ENCODE peak calls at places on chromosomes 6 and 20, in eight cellular contexts. U is MCF 10A; N is HS-27A; C is stimulated activated naive CD8-positive, alpha-beta T cell treated with anti-CD3 and anti-CD28 coated beads, Interleukin-15, Interleukin-2, amounts not matched to agents 100 U/mL and 50 U/mL, for 24 hours; T is activated naive CD4-positive, alpha-beta T cell; J is endothelial cell; A is HCT116; D is AG04449. V is an unnamed sample.

GRCh38 chr20:49028684-49029083 is 17.4 kb upstream of the CSE1L start:
- DNase-seq in U (peak; percentile 20), A (no peak), C (no peak), J (no peak), N (no peak), D (no peak), T (no peak), V (no peak)

GRCh38 chr6:44158770-44159228 is at the start of gene CAPN11:
- DNase-seq in D (no peak), C (no peak), U (no peak), J (no peak), A (no peak), T (no peak), N (no peak), V (no peak)

GRCh38 chr6:128601060-128601459 is 80.7 kb upstream of the PTPRK start:
- DNase-seq in J (no peak), A (no peak), C (no peak), T (no peak), N (no peak), D (no peak), U (no peak), V (no peak)

GRCh38 chr20:61117725-61118124 is 134.3 kb upstream of the CDH4 start:
- DNase-seq in N (no peak), T (no peak), J (no peak), A (no peak), U (peak; percentile 36), D (peak; percentile 41), C (no peak), V (no peak)

GRCh38 chr20:40897177-40897700 is 131.4 kb upstream of the TOP1 start:
- DNase-seq in T (no peak), A (no peak), N (no peak), C (no peak), J (no peak), D (peak; percentile 1), U (no peak), V (no peak)

GRCh38 chr6:52304917-52305316 is 20.4 kb upstream of the MCM3 start:
- DNase-seq in C (no peak), A (no peak), J (no peak), T (no peak), D (peak; percentile 3), N (no peak), U (no peak), V (no peak)

GRCh38 chr6:152146385-152146784 is 338.9 kb downstream of the ESR1 start:
- DNase-seq in A (no peak), N (peak; percentile 53), U (no peak), T (no peak), J (no peak), C (no peak), D (peak; percentile 71), V (no peak)

GRCh38 chr6:66865771-66866170 is 1158.7 kb upstream of the EYS start:
- DNase-seq in T (no peak), C (no peak), A (no peak), J (no peak), N (no peak), U (no peak), D (no peak), V (no peak)

GRCh38 chr6:89432875-89433636 is at the start of gene ANKRD6:
- DNase-seq in T (peak; percentile 72), N (no peak), A (peak; percentile 28), U (peak; percentile 65), J (peak; percentile 95), C (peak; percentile 91), D (no peak), V (peak; percentile 26)

GRCh38 chr6:170134077-170135040 is 156.5 kb downstream of the DLL1 start:
- DNase-seq in D (no peak), N (no peak), A (no peak), J (no peak), C (no peak), T (no peak), U (no peak), V (no peak)

GRCh38 chr6:98957440-98957839 is 9.7 kb upstream of the FBXL4 start:
- DNase-seq in J (peak; percentile 15), D (peak; percentile 7), U (peak; percentile 79), N (peak; percentile 27), C (no peak), T (no peak), A (peak; percentile 33), V (no peak)

GRCh38 chr6:136396908-136397307 is 107.3 kb upstream of the BCLAF1 start:
- DNase-seq in U (no peak), D (no peak), T (no peak), N (no peak), C (no peak), J (no peak), A (no peak), V (no peak)

GRCh38 chr6:169724554-169725269 is 412 bp upstream of the PHF10 start:
- DNase-seq in J (peak; percentile 68), C (peak; percentile 80), N (no peak), T (peak; percentile 65), A (no peak), U (peak; percentile 32), D (no peak), V (no peak)

GRCh38 chr20:61424011-61424627 is 172.1 kb downstream of the CDH4 start:
- DNase-seq in D (no peak), T (no peak), U (no peak), A (no peak), J (no peak), N (no peak), C (no peak), V (no peak)

GRCh38 chr6:138509371-138509770 is 10.1 kb upstream of the NHSL1 start:
- DNase-seq in T (no peak), A (peak; percentile 44), N (no peak), D (no peak), U (peak; percentile 71), C (peak; percentile 42), J (peak; percentile 49), V (no peak)

GRCh38 chr6:160092602-160093001 is 29.0 kb upstream of the SLC22A1 start:
- DNase-seq in C (no peak), U (no peak), N (no peak), D (no peak), J (no peak), T (no peak), A (no peak), V (no peak)

GRCh38 chr6:43851204-43851855 is 81.3 kb downstream of the VEGFA start:
- DNase-seq in J (no peak), A (no peak), T (no peak), N (peak; percentile 90), C (no peak), D (peak; percentile 72), U (peak; percentile 23), V (no peak)

GRCh38 chr6:77124604-77125003 is 338.7 kb downstream of the HTR1B start:
- DNase-seq in C (no peak), N (no peak), J (no peak), T (no peak), D (no peak), U (peak; percentile 9), A (no peak), V (no peak)

GRCh38 chr6:149335924-149336323 is 18.4 kb downstream of the TAB2 start:
- DNase-seq in N (no peak), D (peak; percentile 14), J (no peak), T (no peak), A (peak; percentile 59), U (peak; percentile 90), C (peak; percentile 35), V (no peak)

GRCh38 chr20:62728028-62728780 is 19.6 kb downstream of the NTSR1 start:
- DNase-seq in J (no peak), A (no peak), T (no peak), U (no peak), C (no peak), D (no peak), N (no peak), V (no peak)

GRCh38 chr20:52103469-52103910 is 88.1 kb downstream of the ZFP64 start:
- DNase-seq in D (no peak), C (peak; percentile 38), N (no peak), T (no peak), J (peak; percentile 22), A (no peak), U (no peak), V (peak; percentile 20)

GRCh38 chr20:10076126-10077080 is 41.6 kb downstream of the ANKEF1 start:
- DNase-seq in C (no peak), N (no peak), D (no peak), J (no peak), A (no peak), U (peak; percentile 64), T (no peak), V (no peak)

GRCh38 chr20:31823360-31824124 is 4.4 kb downstream of the MYLK2 start:
- DNase-seq in N (no peak), C (no peak), T (no peak), J (no peak), D (no peak), A (no peak), U (no peak), V (no peak)

GRCh38 chr6:7505196-7505699 is 36.2 kb upstream of the DSP start:
- DNase-seq in D (peak; percentile 49), J (no peak), C (peak; percentile 13), U (peak; percentile 99), T (no peak), N (peak; percentile 9), A (peak; percentile 98), V (no peak)

GRCh38 chr20:25246182-25246943 is 1.5 kb upstream of the PYGB start:
- DNase-seq in A (no peak), U (no peak), N (no peak), C (no peak), D (no peak), J (no peak), T (no peak), V (no peak)

GRCh38 chr6:70413829-70414494 is 654 bp downstream of the FAM135A start:
- DNase-seq in D (no peak), A (no peak), U (peak; percentile 22), T (no peak), J (no peak), N (no peak), C (no peak), V (no peak)

GRCh38 chr6:161246725-161247124 is 27.1 kb downstream of the AGPAT4 start:
- DNase-seq in A (no peak), T (no peak), C (no peak), D (no peak), N (no peak), J (no peak), U (no peak), V (no peak)

GRCh38 chr20:56342783-56343182 is 16.0 kb upstream of the FAM210B start:
- DNase-seq in J (no peak), C (no peak), T (no peak), U (no peak), N (no peak), A (no peak), D (no peak), V (no peak)

GRCh38 chr6:83221886-83222479 is 28.8 kb downstream of the RWDD2A start:
- DNase-seq in A (peak; percentile 18), U (peak; percentile 41), D (no peak), C (no peak), N (no peak), J (no peak), T (no peak), V (no peak)

GRCh38 chr6:137493218-137494038 is 766 bp downstream of the OLIG3 start:
- DNase-seq in C (no peak), D (no peak), T (no peak), A (no peak), N (no peak), J (no peak), U (no peak), V (no peak)

GRCh38 chr20:47454298-47455132 is 47.2 kb upstream of the NCOA3 start:
- DNase-seq in A (no peak), J (no peak), T (no peak), D (no peak), U (peak; percentile 58), N (no peak), C (no peak), V (no peak)

GRCh38 chr6:107879912-107880311 is 55.8 kb upstream of the SCML4 start:
- DNase-seq in D (no peak), N (no peak), T (no peak), J (no peak), A (no peak), U (no peak), C (no peak), V (no peak)

GRCh38 chr6:158020272-158020711 is 38.6 kb downstream of the SYNJ2 start:
- DNase-seq in T (no peak), N (no peak), J (no peak), U (no peak), D (no peak), A (no peak), C (no peak), V (no peak)

V was measured in GOT3.